ENCODE peak calls at places on chromosomes 12 and 14, in four cellular contexts. M is NCI-H510A treated with DMSO at 0.1 percent for 48 hours, I is psoas muscle, K is astrocyte of the spinal cord. L is an unnamed sample.
A peak's percentile ranks its signal among the peaks of the same experiment; 100 is the strongest.

GRCh38 chr14:100140452-100141132 is 18.9 kb downstream of the DEGS2 start:
- DNase-seq in M (peak; percentile 28), I (no peak), K (peak; percentile 20), L (peak; percentile 79)

GRCh38 chr14:53523226-53523625 is 370.1 kb upstream of the DDHD1 start:
- DNase-seq in K (no peak), M (no peak), I (no peak), L (peak; percentile 16)

GRCh38 chr12:120767071-120768024 is 41.7 kb downstream of the ACADS start:
- DNase-seq in M (peak; percentile 72), K (no peak), I (no peak), L (peak; percentile 81)

GRCh38 chr12:19694627-19695026 is 255.3 kb downstream of the AEBP2 start:
- DNase-seq in M (no peak), K (no peak), I (no peak), L (no peak)

GRCh38 chr12:92593734-92594402 is 108.9 kb upstream of the PLEKHG7 start:
- DNase-seq in K (peak; percentile 87), M (no peak), I (no peak), L (peak; percentile 10)

GRCh38 chr12:14111230-14111865 is 129.9 kb upstream of the GRIN2B start:
- DNase-seq in K (no peak), M (no peak), I (no peak), L (no peak)

GRCh38 chr14:98614741-98615140 is 657.3 kb downstream of the BCL11B start:
- DNase-seq in K (no peak), I (no peak), M (no peak), L (no peak)

GRCh38 chr14:96253140-96253539 is 2.9 kb upstream of the BDKRB1 start:
- DNase-seq in K (peak; percentile 83), I (no peak), M (no peak), L (no peak)

GRCh38 chr12:128810182-128811127 is 13.3 kb downstream of the SLC15A4 start:
- DNase-seq in M (no peak), K (no peak), I (peak; percentile 93), L (no peak)

GRCh38 chr14:23248601-23249000 is 10.9 kb downstream of the RNF212B start:
- DNase-seq in K (no peak), I (no peak), M (no peak), L (no peak)

GRCh38 chr12:6426882-6427671 is 17.7 kb upstream of the CD27 start:
- DNase-seq in K (no peak), I (no peak), M (no peak), L (peak; percentile 87)

GRCh38 chr14:63178912-63179311 is 25.3 kb upstream of the RHOJ start:
- DNase-seq in K (peak; percentile 67), M (no peak), I (no peak), L (no peak)